ENCODE peak calls at places on chromosomes 13 and 19, in six cellular contexts. One of them, this sample, is unnamed. For H3K36me3 and H3K4me1, the result is how much of the 10 kb centered on the place peaks cover.

GRCh38 chr13:112873851-112874750 is 94.9 kb upstream of the MCF2L start:
- DNase-seq in Caco-2: peak
- DNase-seq in left lung: peak
- DNase-seq in transverse colon: peak
- DNase-seq in right lobe of liver: peak
- DNase-seq in SK-N-SH: peak
- DNase-seq in this sample: peak

GRCh38 chr13:61170791-61171330 is 244.8 kb downstream of the PCDH20 start:
- DNase-seq in Caco-2: no peak
- DNase-seq in left lung: no peak
- DNase-seq in transverse colon: no peak
- DNase-seq in right lobe of liver: no peak
- DNase-seq in SK-N-SH: no peak
- DNase-seq in this sample: no peak

GRCh38 chr19:46972301-46972700 is 47.3 kb upstream of the NPAS1 start:
- DNase-seq in Caco-2: no peak
- DNase-seq in left lung: no peak
- DNase-seq in transverse colon: no peak
- DNase-seq in right lobe of liver: no peak
- DNase-seq in SK-N-SH: no peak
- DNase-seq in this sample: peak

GRCh38 chr13:53198699-53199098 is 170.1 kb downstream of the OLFM4 start:
- DNase-seq in Caco-2: no peak
- DNase-seq in left lung: no peak
- DNase-seq in transverse colon: no peak
- DNase-seq in right lobe of liver: no peak
- DNase-seq in SK-N-SH: no peak
- DNase-seq in this sample: no peak

GRCh38 chr13:96779691-96780090 is 214.6 kb downstream of the OXGR1 start:
- DNase-seq in Caco-2: no peak
- DNase-seq in left lung: no peak
- DNase-seq in transverse colon: no peak
- DNase-seq in right lobe of liver: no peak
- DNase-seq in SK-N-SH: no peak
- DNase-seq in this sample: no peak

GRCh38 chr19:51097166-51097736 is 11.0 kb downstream of the CTU1 start:
- DNase-seq in Caco-2: peak
- DNase-seq in left lung: peak
- DNase-seq in transverse colon: peak
- DNase-seq in right lobe of liver: peak
- DNase-seq in SK-N-SH: peak
- DNase-seq in this sample: peak

GRCh38 chr13:113546571-113547247 is 37.8 kb upstream of the TFDP1 start:
- DNase-seq in Caco-2: no peak
- DNase-seq in left lung: peak
- DNase-seq in transverse colon: peak
- DNase-seq in right lobe of liver: no peak
- DNase-seq in SK-N-SH: no peak
- DNase-seq in this sample: no peak

GRCh38 chr19:55358943-55359908 is 3.8 kb downstream of the GARIN5B start:
- DNase-seq in Caco-2: no peak
- DNase-seq in left lung: no peak
- DNase-seq in transverse colon: no peak
- DNase-seq in right lobe of liver: no peak
- DNase-seq in SK-N-SH: no peak
- DNase-seq in this sample: peak

GRCh38 chr13:50707533-50708096 is 135.9 kb downstream of the DLEU7 start:
- DNase-seq in Caco-2: no peak
- DNase-seq in left lung: no peak
- DNase-seq in transverse colon: no peak
- DNase-seq in right lobe of liver: no peak
- DNase-seq in SK-N-SH: peak
- DNase-seq in this sample: no peak

GRCh38 chr13:31352467-31352866 is 152.7 kb downstream of the B3GLCT start:
- DNase-seq in Caco-2: no peak
- DNase-seq in left lung: no peak
- DNase-seq in transverse colon: no peak
- DNase-seq in right lobe of liver: no peak
- DNase-seq in SK-N-SH: no peak
- DNase-seq in this sample: no peak

GRCh38 chr13:95485518-95486144 is 66.9 kb upstream of the CLDN10 start:
- DNase-seq in Caco-2: no peak
- DNase-seq in left lung: no peak
- DNase-seq in transverse colon: no peak
- DNase-seq in right lobe of liver: no peak
- DNase-seq in SK-N-SH: peak
- DNase-seq in this sample: no peak

GRCh38 chr13:74251778-74252519 is 117.7 kb upstream of the KLF12 start:
- DNase-seq in Caco-2: no peak
- DNase-seq in left lung: no peak
- DNase-seq in transverse colon: no peak
- DNase-seq in right lobe of liver: no peak
- DNase-seq in SK-N-SH: no peak
- DNase-seq in this sample: no peak

GRCh38 chr13:94921181-94921580 is 208.8 kb upstream of the SOX21 start:
- DNase-seq in Caco-2: no peak
- DNase-seq in left lung: no peak
- DNase-seq in transverse colon: no peak
- DNase-seq in right lobe of liver: no peak
- DNase-seq in SK-N-SH: no peak
- DNase-seq in this sample: no peak

GRCh38 chr13:112061367-112062046 is 5.4 kb upstream of the SOX1 start:
- DNase-seq in Caco-2: no peak
- DNase-seq in left lung: no peak
- DNase-seq in transverse colon: no peak
- DNase-seq in right lobe of liver: no peak
- DNase-seq in SK-N-SH: no peak
- DNase-seq in this sample: no peak

GRCh38 chr19:52992109-52993004 is 21.4 kb upstream of the ERVV-1 start:
- DNase-seq in Caco-2: no peak
- DNase-seq in left lung: peak
- DNase-seq in transverse colon: peak
- DNase-seq in right lobe of liver: no peak
- DNase-seq in SK-N-SH: peak
- DNase-seq in this sample: peak

DNA sequence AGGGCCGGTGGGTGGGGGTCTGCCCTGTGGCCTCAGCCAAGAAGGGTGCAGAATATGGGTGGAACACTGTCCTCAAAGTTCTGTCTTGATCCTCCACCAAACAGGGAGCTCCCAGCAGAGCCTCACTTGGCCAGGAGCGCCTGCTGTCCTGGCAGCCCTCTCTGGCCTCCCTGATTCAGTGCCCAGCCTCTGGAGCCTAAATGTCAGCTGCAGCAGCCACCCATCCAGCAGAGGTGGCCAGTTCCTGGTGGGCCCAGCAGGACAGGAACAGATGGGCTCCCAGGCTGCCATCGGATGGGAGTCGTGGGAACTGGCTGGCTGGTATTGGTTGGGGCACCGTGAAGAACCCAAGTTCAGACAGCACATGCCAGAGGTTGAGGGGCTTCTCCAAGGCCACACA is 1.8 kb upstream of the USE1 start:
- DNase-seq in Caco-2: no peak
- DNase-seq in left lung: no peak
- DNase-seq in transverse colon: no peak
- DNase-seq in right lobe of liver: no peak
- DNase-seq in SK-N-SH: no peak
- DNase-seq in this sample: no peak
- H3K36me3 ChIP-seq in Caco-2: under half
- H3K36me3 ChIP-seq in left lung: half or more
- H3K36me3 ChIP-seq in transverse colon: under half
- H3K36me3 ChIP-seq in right lobe of liver: under half
- H3K36me3 ChIP-seq in SK-N-SH: under half
- H3K36me3 ChIP-seq in this sample: under half

GRCh38 chr19:1170938-1171754 is 2.9 kb downstream of the SBNO2 start:
- DNase-seq in Caco-2: no peak
- DNase-seq in left lung: no peak
- DNase-seq in transverse colon: no peak
- DNase-seq in right lobe of liver: no peak
- DNase-seq in SK-N-SH: no peak
- DNase-seq in this sample: peak
- H3K4me1 ChIP-seq in Caco-2: under half
- H3K4me1 ChIP-seq in left lung: half or more
- H3K4me1 ChIP-seq in transverse colon: under half
- H3K4me1 ChIP-seq in right lobe of liver: under half
- H3K4me1 ChIP-seq in SK-N-SH: under half
- H3K4me1 ChIP-seq in this sample: under half

GRCh38 chr13:99765869-99766268 is 205.7 kb downstream of the ZIC5 start:
- DNase-seq in Caco-2: no peak
- DNase-seq in left lung: no peak
- DNase-seq in transverse colon: no peak
- DNase-seq in right lobe of liver: no peak
- DNase-seq in SK-N-SH: no peak
- DNase-seq in this sample: no peak

GRCh38 chr13:99768986-99769385 is 202.6 kb downstream of the ZIC5 start:
- DNase-seq in Caco-2: no peak
- DNase-seq in left lung: no peak
- DNase-seq in transverse colon: no peak
- DNase-seq in right lobe of liver: no peak
- DNase-seq in SK-N-SH: no peak
- DNase-seq in this sample: no peak

DNA sequence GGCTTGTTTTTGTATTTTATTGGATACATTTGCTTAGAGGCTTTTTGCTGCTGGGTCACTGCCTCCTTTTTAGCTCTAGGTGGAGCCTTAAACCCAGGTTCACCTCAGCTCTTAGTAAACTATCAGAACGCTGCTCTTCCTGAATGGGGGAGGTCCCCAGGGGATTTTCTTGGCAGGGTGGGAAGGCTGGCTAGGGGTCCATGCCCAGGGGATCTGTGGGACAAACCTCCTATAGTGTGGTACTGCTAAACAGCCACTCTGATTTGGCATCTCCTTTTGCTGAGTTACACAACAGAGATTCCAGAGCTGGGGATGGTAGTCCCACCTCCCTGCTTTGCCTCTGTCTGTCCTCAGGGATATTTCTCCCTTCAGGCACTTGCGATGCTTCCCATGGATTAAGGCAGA is 204.9 kb downstream of the ZIC5 start:
- DNase-seq in Caco-2: peak
- DNase-seq in left lung: no peak
- DNase-seq in transverse colon: no peak
- DNase-seq in right lobe of liver: no peak
- DNase-seq in SK-N-SH: no peak
- DNase-seq in this sample: no peak
- TF ChIP-seq CTCF in Caco-2: peak
- TF ChIP-seq CTCF in left lung: no peak
- TF ChIP-seq CTCF in transverse colon: no peak
- TF ChIP-seq CTCF in right lobe of liver: peak
- TF ChIP-seq CTCF in SK-N-SH: no peak
- TF ChIP-seq CTCF in this sample: no peak

GRCh38 chr19:31249217-31249616 is 100.0 kb downstream of the TSHZ3 start:
- DNase-seq in Caco-2: no peak
- DNase-seq in left lung: no peak
- DNase-seq in transverse colon: no peak
- DNase-seq in right lobe of liver: no peak
- DNase-seq in SK-N-SH: no peak
- DNase-seq in this sample: no peak
- H3K36me3 ChIP-seq in Caco-2: under half
- H3K36me3 ChIP-seq in left lung: under half
- H3K36me3 ChIP-seq in transverse colon: under half
- H3K36me3 ChIP-seq in right lobe of liver: under half
- H3K36me3 ChIP-seq in SK-N-SH: under half
- H3K36me3 ChIP-seq in this sample: under half

DNA sequence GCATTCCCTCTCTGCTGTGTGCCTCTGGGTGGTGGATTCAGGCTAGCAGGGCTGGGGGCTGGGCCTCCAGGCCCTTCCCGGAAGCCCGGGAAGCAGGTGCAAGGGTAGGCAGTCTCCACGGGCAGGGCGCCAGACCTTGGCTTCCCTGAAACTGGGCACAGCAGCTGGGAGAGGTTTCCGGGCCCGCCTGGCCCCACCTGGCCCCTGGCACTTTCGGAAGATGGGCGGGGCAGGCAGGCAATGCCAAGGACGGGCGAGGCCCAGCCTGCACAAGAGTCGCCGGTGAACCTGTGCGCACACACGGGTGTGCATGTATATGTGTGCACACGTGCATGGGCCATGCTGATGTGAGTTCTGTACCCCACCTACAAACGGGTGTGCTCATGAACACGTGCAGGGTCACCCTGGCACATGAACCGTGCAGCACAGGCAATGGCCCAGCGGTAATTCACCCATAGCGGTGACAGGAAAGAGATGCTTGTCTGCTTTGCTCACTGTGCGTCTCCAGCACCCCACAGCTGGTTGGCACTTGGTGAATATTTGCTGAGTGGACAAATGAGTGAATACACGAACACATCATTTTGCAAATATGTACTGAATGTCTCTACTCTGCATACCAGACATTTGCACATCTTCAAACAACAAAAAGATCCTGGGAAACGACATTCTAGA is 15.3 kb downstream of the GADD45B start:
- DNase-seq in Caco-2: no peak
- DNase-seq in left lung: peak
- DNase-seq in transverse colon: peak
- DNase-seq in right lobe of liver: peak
- DNase-seq in SK-N-SH: no peak
- DNase-seq in this sample: peak
- H3K4me1 ChIP-seq in Caco-2: under half
- H3K4me1 ChIP-seq in left lung: half or more
- H3K4me1 ChIP-seq in transverse colon: half or more
- H3K4me1 ChIP-seq in right lobe of liver: under half
- H3K4me1 ChIP-seq in SK-N-SH: under half
- H3K4me1 ChIP-seq in this sample: half or more